ENCODE peak calls at places on chromosomes 16 and 17, in five cellular contexts. X is lung, K is psoas muscle, E is PC-3, A is mucosa of descending colon. W is an unnamed sample.

GRCh38 chr17:75922173-75922961 is 17.7 kb upstream of the MRPL38 start:
- DNase-seq in X (no peak), K (no peak), E (no peak), A (no peak), W (no peak)

GRCh38 chr16:31215287-31216115 is 1.4 kb downstream of the PYDC1 start:
- DNase-seq in X (peak; percentile 56), K (peak; percentile 76), E (peak; percentile 57), A (peak; percentile 75), W (no peak)

GRCh38 chr17:18958611-18959010 is 6.6 kb downstream of the SLC5A10 start:
- DNase-seq in X (no peak), K (no peak), E (no peak), A (no peak), W (no peak)

GRCh38 chr16:65767125-65767524 is 599.4 kb upstream of the CDH5 start:
- DNase-seq in X (no peak), K (no peak), E (no peak), A (no peak), W (no peak)

GRCh38 chr17:58570758-58571157 is 56.3 kb upstream of the MTMR4 start:
- DNase-seq in X (no peak), K (no peak), E (no peak), A (no peak), W (no peak)

GRCh38 chr17:66143657-66144282 is 48.2 kb downstream of the CEP112 start:
- DNase-seq in X (no peak), K (no peak), E (peak; percentile 8), A (no peak), W (no peak)

GRCh38 chr16:89407925-89408300 is 82.4 kb downstream of the ANKRD11 start:
- DNase-seq in X (no peak), K (peak; percentile 63), E (no peak), A (no peak), W (no peak)

GRCh38 chr17:59964455-59965328 is at the start of gene RNFT1:
- DNase-seq in X (peak; percentile 91), K (peak; percentile 96), E (peak; percentile 93), A (peak; percentile 95), W (peak; percentile 95)

GRCh38 chr16:87834668-87835473 is 34.4 kb downstream of the SLC7A5 start:
- DNase-seq in X (no peak), K (no peak), E (no peak), A (no peak), W (peak; percentile 96)

GRCh38 chr17:46875849-46876352 is 24.5 kb downstream of the WNT9B start:
- DNase-seq in X (no peak), K (no peak), E (no peak), A (no peak), W (no peak)

GRCh38 chr17:71453876-71454422 is 666.9 kb upstream of the SOX9 start:
- DNase-seq in X (no peak), K (no peak), E (no peak), A (no peak), W (no peak)

GRCh38 chr16:47636501-47637090 is 175.5 kb downstream of the PHKB start:
- DNase-seq in X (no peak), K (no peak), E (no peak), A (no peak), W (no peak)

DNA sequence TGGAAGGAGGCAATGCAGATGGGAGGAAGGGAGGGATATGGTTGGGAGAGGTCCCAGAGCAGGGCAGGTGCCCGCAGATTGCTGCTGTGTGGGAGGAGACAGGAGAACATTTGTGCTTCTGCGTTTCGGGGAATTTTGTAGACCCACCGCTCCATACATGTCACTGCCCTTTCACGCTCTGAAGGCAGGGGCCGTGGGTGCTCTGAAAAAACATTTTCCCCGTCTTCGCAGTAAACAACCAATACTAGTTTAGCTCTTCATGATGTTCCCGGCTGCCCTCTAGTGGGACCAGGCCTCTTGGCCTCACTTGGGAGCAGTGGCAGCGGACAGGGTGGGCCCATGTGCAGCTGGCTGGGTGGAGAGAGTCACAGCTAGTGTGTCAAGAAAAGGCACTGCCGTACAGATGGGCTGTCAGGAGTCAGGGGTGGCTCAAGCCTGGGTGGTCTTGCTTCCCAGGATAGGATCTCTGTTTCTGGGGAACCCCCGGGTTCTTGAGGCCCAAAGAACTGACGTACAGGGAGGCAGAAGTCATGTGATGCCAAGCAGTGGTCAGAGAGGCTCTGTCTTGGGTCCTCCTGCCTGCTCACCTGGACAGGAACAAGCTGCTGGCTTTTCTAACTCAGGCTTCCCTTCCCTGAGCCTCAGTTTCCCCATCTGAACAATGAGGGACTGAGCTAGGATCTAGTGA is 46.5 kb upstream of the CPNE2 start:
- DNase-seq in X (no peak), K (peak; percentile 75), E (peak; percentile 23), A (peak; percentile 60), W (no peak)
- H3K4me1 ChIP-seq in X (peaks cover 3% of the 10 kb centered on the region), K (no peaks in the 10 kb centered on the region), E (no peaks in the 10 kb centered on the region), A (no peaks in the 10 kb centered on the region), W (no peaks in the 10 kb centered on the region)

GRCh38 chr17:45291170-45291805 is 25.5 kb downstream of the MAP3K14 start:
- DNase-seq in X (no peak), K (no peak), E (no peak), A (no peak), W (no peak)

GRCh38 chr17:45293413-45294211 is 23.2 kb downstream of the MAP3K14 start:
- DNase-seq in X (peak; percentile 82), K (peak; percentile 91), E (peak; percentile 90), A (peak; percentile 65), W (peak; percentile 97)

GRCh38 chr17:45290269-45290765 is 26.5 kb downstream of the MAP3K14 start:
- DNase-seq in X (no peak), K (no peak), E (no peak), A (no peak), W (no peak)

GRCh38 chr17:45294506-45294905 is 22.3 kb downstream of the MAP3K14 start:
- DNase-seq in X (peak; percentile 77), K (no peak), E (peak; percentile 93), A (no peak), W (no peak)

GRCh38 chr17:45292696-45293412 is 24.0 kb downstream of the MAP3K14 start:
- DNase-seq in X (no peak), K (no peak), E (no peak), A (no peak), W (no peak)
- H3K4me1 ChIP-seq in X (peaks cover 41% of the 10 kb centered on the region), K (peaks cover 99% of the 10 kb centered on the region), E (peaks cover 50% of the 10 kb centered on the region), A (peaks cover 57% of the 10 kb centered on the region), W (peaks cover 48% of the 10 kb centered on the region)

GRCh38 chr17:77375526-77375916 is 234.8 kb downstream of the SEC14L1 start:
- DNase-seq in X (no peak), K (no peak), E (no peak), A (no peak), W (no peak)
- H3K4me1 ChIP-seq in X (peaks cover 75% of the 10 kb centered on the region), K (peaks cover 63% of the 10 kb centered on the region), E (no peaks in the 10 kb centered on the region), A (peaks cover 41% of the 10 kb centered on the region), W (peaks cover 47% of the 10 kb centered on the region)

GRCh38 chr16:717651-718245 is 2.8 kb downstream of the METRN start:
- DNase-seq in X (no peak), K (no peak), E (no peak), A (no peak), W (no peak)

GRCh38 chr16:716768-717325 is 1.9 kb downstream of the METRN start:
- DNase-seq in X (no peak), K (no peak), E (no peak), A (no peak), W (no peak)

GRCh38 chr16:718922-719321 is 2.0 kb upstream of the ANTKMT start:
- DNase-seq in X (no peak), K (no peak), E (no peak), A (peak; percentile 76), W (no peak)

GRCh38 chr16:719815-720506 is 985 bp upstream of the ANTKMT start:
- DNase-seq in X (no peak), K (no peak), E (peak; percentile 53), A (peak; percentile 51), W (no peak)

DNA sequence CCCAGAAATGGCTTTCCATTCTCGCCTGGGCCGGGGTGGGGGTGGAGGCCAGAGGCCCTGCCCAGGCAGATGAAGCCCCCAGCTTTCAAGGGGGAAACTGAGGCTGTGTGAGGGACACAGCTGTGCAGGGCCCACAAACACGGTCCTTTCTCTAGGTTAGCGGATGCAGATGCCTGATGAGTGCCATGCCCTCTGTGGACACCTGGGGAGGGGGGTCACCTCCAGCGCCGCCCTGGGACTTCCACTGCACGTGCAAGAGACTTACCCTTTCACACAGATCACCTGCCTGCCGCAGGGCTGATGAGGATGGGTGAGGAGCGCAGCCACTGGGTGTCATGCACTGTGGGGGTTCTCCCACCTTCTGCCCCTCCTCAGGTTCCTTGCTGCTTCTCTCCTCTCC is 2.6 kb upstream of the ANTKMT start:
- DNase-seq in X (no peak), K (no peak), E (no peak), A (no peak), W (no peak)
- H3K4me1 ChIP-seq in X (peaks cover 28% of the 10 kb centered on the region), K (peaks cover 29% of the 10 kb centered on the region), E (peaks cover 38% of the 10 kb centered on the region), A (peaks cover 52% of the 10 kb centered on the region), W (peaks cover 54% of the 10 kb centered on the region)

DNA sequence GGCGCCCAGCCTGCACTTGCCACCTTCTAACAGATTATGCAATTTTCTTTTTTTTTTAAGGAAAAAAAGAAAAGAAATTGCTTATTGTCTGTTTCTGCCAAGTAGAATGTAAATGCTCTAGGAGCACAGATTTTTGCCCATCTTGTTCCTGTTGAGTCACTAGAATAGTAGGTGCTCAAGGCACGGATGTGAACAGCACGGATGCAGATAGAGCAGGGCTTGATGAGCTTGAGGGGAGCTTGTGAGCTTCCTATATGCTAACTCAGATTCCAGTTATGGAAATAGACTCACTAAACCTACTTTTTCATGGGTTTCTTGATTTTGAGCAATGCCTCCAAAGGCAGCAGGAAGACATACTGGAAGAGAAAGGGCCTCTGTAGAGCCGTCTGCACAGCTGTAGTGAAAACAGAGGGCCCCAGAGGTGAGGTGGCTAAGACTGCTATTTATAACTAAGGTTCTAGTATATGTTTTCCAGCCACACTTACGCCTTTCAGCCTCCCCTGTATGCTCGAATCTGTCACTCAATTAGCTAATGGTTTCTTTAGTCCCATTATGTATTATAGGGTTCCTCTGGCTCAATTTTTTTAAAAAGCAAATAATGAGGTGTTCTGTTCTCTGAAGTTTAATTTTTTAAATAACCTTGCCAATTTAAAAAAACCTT is 72.8 kb downstream of the WWP2 start:
- DNase-seq in X (no peak), K (no peak), E (no peak), A (peak; percentile 10), W (no peak)
- H3K4me1 ChIP-seq in X (peaks cover 8% of the 10 kb centered on the region), K (peaks cover 57% of the 10 kb centered on the region), E (no peaks in the 10 kb centered on the region), A (peaks cover 19% of the 10 kb centered on the region), W (peaks cover 17% of the 10 kb centered on the region)

DNA sequence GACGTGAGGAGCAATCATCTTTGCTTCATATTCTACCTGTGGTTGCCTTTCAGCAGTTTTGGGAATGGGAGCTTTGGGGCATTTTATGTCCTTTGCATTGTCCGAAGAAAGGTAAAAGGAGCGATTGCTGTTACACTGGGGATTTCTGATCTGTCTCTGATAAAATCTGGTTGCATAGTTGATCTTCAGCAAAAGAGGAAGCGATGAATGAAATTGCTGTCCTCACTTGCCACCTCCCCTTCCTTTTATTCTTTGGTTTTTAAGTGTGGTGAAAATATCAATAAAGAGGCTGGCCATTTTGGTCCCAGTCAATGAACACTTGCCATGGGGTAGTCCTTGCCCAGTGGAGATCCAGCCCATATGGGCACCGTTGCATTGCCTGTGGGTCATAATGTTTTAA is 236.8 kb downstream of the MSI2 start:
- DNase-seq in X (no peak), K (no peak), E (no peak), A (no peak), W (no peak)
- H3K4me1 ChIP-seq in X (peaks cover 2% of the 10 kb centered on the region), K (peaks cover 49% of the 10 kb centered on the region), E (no peaks in the 10 kb centered on the region), A (no peaks in the 10 kb centered on the region), W (no peaks in the 10 kb centered on the region)

W was measured in SJSA1.